ENCODE peak calls at places on chromosomes 16 and 17, in seven cellular contexts. A, W, T, N, F, B and U are unnamed samples.

GRCh38 chr17:78130080-78130438 is 512 bp upstream of the TMC8 start:
- DNase-seq in A (no peak), W (no peak), T (no peak), N (no peak), F (no peak), B (no peak), U (no peak)

GRCh38 chr16:50810241-50810965 is 68.5 kb downstream of the CYLD start:
- DNase-seq in A (no peak), W (no peak), T (no peak), N (no peak), F (no peak), B (no peak), U (no peak)

GRCh38 chr16:5428932-5429331 is 331.3 kb upstream of the EEF2KMT start:
- DNase-seq in A (peak), W (peak), T (no peak), N (no peak), F (no peak), B (peak), U (no peak)

GRCh38 chr16:85490971-85491771 is 122.0 kb upstream of the GSE1 start:
- DNase-seq in A (peak), W (peak), T (no peak), N (peak), F (no peak), B (peak), U (peak)

GRCh38 chr17:41329279-41329925 is 13.9 kb upstream of the KRTAP17-1 start:
- DNase-seq in A (peak), W (peak), T (peak), N (peak), F (peak), B (peak), U (peak)

GRCh38 chr16:48537275-48537674 is 72.7 kb downstream of the N4BP1 start:
- DNase-seq in A (no peak), W (no peak), T (no peak), N (no peak), F (no peak), B (no peak), U (no peak)

GRCh38 chr16:58026139-58026704 is 668 bp downstream of the MMP15 start:
- DNase-seq in A (peak), W (peak), T (no peak), N (peak), F (no peak), B (peak), U (peak)

GRCh38 chr17:79154951-79155557 is 80.4 kb downstream of the ENGASE start:
- DNase-seq in A (no peak), W (no peak), T (no peak), N (no peak), F (no peak), B (no peak), U (no peak)

GRCh38 chr16:66847533-66848057 is 3.4 kb downstream of the CA7 start:
- DNase-seq in A (no peak), W (no peak), T (no peak), N (no peak), F (no peak), B (no peak), U (peak)

GRCh38 chr17:39151680-39152058 is 232 bp upstream of the PLXDC1 start:
- DNase-seq in A (no peak), W (no peak), T (no peak), N (no peak), F (no peak), B (no peak), U (no peak)

GRCh38 chr16:78906135-78906534 is 694.4 kb downstream of the MAF start:
- DNase-seq in A (peak), W (no peak), T (no peak), N (no peak), F (no peak), B (no peak), U (peak)

GRCh38 chr17:42843358-42843934 is 934 bp upstream of the AOC2 start:
- DNase-seq in A (peak), W (peak), T (peak), N (peak), F (peak), B (no peak), U (peak)

GRCh38 chr16:74297296-74297665 is 667 bp downstream of the PSMD7 start:
- DNase-seq in A (peak), W (peak), T (peak), N (peak), F (no peak), B (peak), U (peak)

GRCh38 chr16:54031107-54031760 is 255.4 kb downstream of the IRX3 start:
- DNase-seq in A (no peak), W (no peak), T (peak), N (no peak), F (no peak), B (no peak), U (no peak)

GRCh38 chr16:8956265-8957060 is 7.2 kb downstream of the USP7 start:
- DNase-seq in A (no peak), W (peak), T (no peak), N (no peak), F (no peak), B (no peak), U (no peak)

GRCh38 chr16:58515871-58516767 is 802 bp downstream of the SETD6 start:
- DNase-seq in A (peak), W (peak), T (no peak), N (no peak), F (no peak), B (peak), U (peak)

GRCh38 chr16:69064164-69064563 is 41.3 kb upstream of the HAS3 start:
- DNase-seq in A (no peak), W (no peak), T (peak), N (no peak), F (no peak), B (no peak), U (no peak)

GRCh38 chr17:57648720-57649119 is 96.4 kb downstream of the CCDC182 start:
- DNase-seq in A (no peak), W (no peak), T (no peak), N (no peak), F (no peak), B (no peak), U (no peak)

GRCh38 chr16:77445321-77445720 is 10.5 kb upstream of the ADAMTS18 start:
- DNase-seq in A (no peak), W (no peak), T (no peak), N (no peak), F (no peak), B (no peak), U (no peak)

GRCh38 chr17:68592004-68592403 is 9.2 kb downstream of the FAM20A start:
- DNase-seq in A (no peak), W (no peak), T (no peak), N (no peak), F (no peak), B (no peak), U (no peak)

GRCh38 chr16:89409161-89409711 is 81.1 kb downstream of the ANKRD11 start:
- DNase-seq in A (no peak), W (no peak), T (peak), N (no peak), F (no peak), B (peak), U (peak)

GRCh38 chr16:65117701-65118448 is 4.0 kb downstream of the CDH11 start:
- DNase-seq in A (peak), W (peak), T (peak), N (peak), F (peak), B (peak), U (peak)

GRCh38 chr16:54000361-54000760 is 286.2 kb downstream of the IRX3 start:
- DNase-seq in A (no peak), W (no peak), T (no peak), N (no peak), F (no peak), B (no peak), U (no peak)

GRCh38 chr16:82627811-82628339 is 1.1 kb downstream of the CDH13 start:
- DNase-seq in A (peak), W (no peak), T (peak), N (no peak), F (no peak), B (peak), U (peak)

GRCh38 chr17:62076864-62077788 is 12.0 kb upstream of the MED13 start:
- DNase-seq in A (no peak), W (no peak), T (no peak), N (no peak), F (no peak), B (no peak), U (peak)